ENCODE peak calls at places on chromosome 20, in five cellular contexts. One of them, this sample, is unnamed.

GRCh38 chr20:31594558-31595379 is 10.3 kb upstream of the ID1 start:
- DNase-seq in memory B cell: no peak
- DNase-seq in NCI-H748 treated with DMSO at 0.1 percent for 48 hours: peak
- DNase-seq in CD8-positive, alpha-beta T cell: no peak
- DNase-seq in stimulated activated CD4-positive, alpha-beta T cell treated with anti-CD3 and anti-CD28 coated beads, TNF-alpha, amount 100 ng/mL, for 48 hours: no peak
- DNase-seq in this sample: no peak

GRCh38 chr20:1369970-1370369 is 22.9 kb downstream of the FKBP1A start:
- DNase-seq in memory B cell: no peak
- DNase-seq in stimulated activated CD4-positive, alpha-beta T cell treated with anti-CD3 and anti-CD28 coated beads, TNF-alpha, amount 100 ng/mL, for 48 hours: no peak
- DNase-seq in NCI-H748 treated with DMSO at 0.1 percent for 48 hours: no peak
- DNase-seq in CD8-positive, alpha-beta T cell: no peak
- DNase-seq in this sample: no peak

GRCh38 chr20:63752411-63753101 is 13.0 kb downstream of the SLC2A4RG start:
- DNase-seq in NCI-H748 treated with DMSO at 0.1 percent for 48 hours: no peak
- DNase-seq in stimulated activated CD4-positive, alpha-beta T cell treated with anti-CD3 and anti-CD28 coated beads, TNF-alpha, amount 100 ng/mL, for 48 hours: no peak
- DNase-seq in memory B cell: no peak
- DNase-seq in CD8-positive, alpha-beta T cell: no peak
- DNase-seq in this sample: no peak

GRCh38 chr20:39395478-39396291 is 433.5 kb downstream of the DHX35 start:
- DNase-seq in CD8-positive, alpha-beta T cell: no peak
- DNase-seq in stimulated activated CD4-positive, alpha-beta T cell treated with anti-CD3 and anti-CD28 coated beads, TNF-alpha, amount 100 ng/mL, for 48 hours: no peak
- DNase-seq in NCI-H748 treated with DMSO at 0.1 percent for 48 hours: no peak
- DNase-seq in memory B cell: no peak
- DNase-seq in this sample: no peak

GRCh38 chr20:53083411-53083810 is 111.3 kb downstream of the TSHZ2 start:
- DNase-seq in stimulated activated CD4-positive, alpha-beta T cell treated with anti-CD3 and anti-CD28 coated beads, TNF-alpha, amount 100 ng/mL, for 48 hours: no peak
- DNase-seq in memory B cell: no peak
- DNase-seq in CD8-positive, alpha-beta T cell: no peak
- DNase-seq in NCI-H748 treated with DMSO at 0.1 percent for 48 hours: no peak
- DNase-seq in this sample: no peak

GRCh38 chr20:848218-848617 is 14.7 kb downstream of the FAM110A start:
- DNase-seq in memory B cell: no peak
- DNase-seq in stimulated activated CD4-positive, alpha-beta T cell treated with anti-CD3 and anti-CD28 coated beads, TNF-alpha, amount 100 ng/mL, for 48 hours: no peak
- DNase-seq in CD8-positive, alpha-beta T cell: no peak
- DNase-seq in NCI-H748 treated with DMSO at 0.1 percent for 48 hours: no peak
- DNase-seq in this sample: no peak

GRCh38 chr20:53608456-53609413 is 15.1 kb upstream of the ZNF217 start:
- DNase-seq in NCI-H748 treated with DMSO at 0.1 percent for 48 hours: no peak
- DNase-seq in stimulated activated CD4-positive, alpha-beta T cell treated with anti-CD3 and anti-CD28 coated beads, TNF-alpha, amount 100 ng/mL, for 48 hours: no peak
- DNase-seq in CD8-positive, alpha-beta T cell: peak
- DNase-seq in memory B cell: no peak
- DNase-seq in this sample: peak

GRCh38 chr20:54295686-54296085 is 87.8 kb downstream of the PFDN4 start:
- DNase-seq in NCI-H748 treated with DMSO at 0.1 percent for 48 hours: no peak
- DNase-seq in memory B cell: no peak
- DNase-seq in stimulated activated CD4-positive, alpha-beta T cell treated with anti-CD3 and anti-CD28 coated beads, TNF-alpha, amount 100 ng/mL, for 48 hours: no peak
- DNase-seq in CD8-positive, alpha-beta T cell: no peak
- DNase-seq in this sample: no peak

GRCh38 chr20:15214051-15214450 is 876.6 kb upstream of the FLRT3 start:
- DNase-seq in NCI-H748 treated with DMSO at 0.1 percent for 48 hours: no peak
- DNase-seq in stimulated activated CD4-positive, alpha-beta T cell treated with anti-CD3 and anti-CD28 coated beads, TNF-alpha, amount 100 ng/mL, for 48 hours: no peak
- DNase-seq in memory B cell: no peak
- DNase-seq in CD8-positive, alpha-beta T cell: no peak
- DNase-seq in this sample: no peak

GRCh38 chr20:14219801-14220461 is 117.5 kb downstream of the FLRT3 start:
- DNase-seq in memory B cell: no peak
- DNase-seq in NCI-H748 treated with DMSO at 0.1 percent for 48 hours: peak
- DNase-seq in stimulated activated CD4-positive, alpha-beta T cell treated with anti-CD3 and anti-CD28 coated beads, TNF-alpha, amount 100 ng/mL, for 48 hours: no peak
- DNase-seq in CD8-positive, alpha-beta T cell: no peak
- DNase-seq in this sample: no peak

GRCh38 chr20:25277941-25278521 is 30.1 kb downstream of the PYGB start:
- DNase-seq in stimulated activated CD4-positive, alpha-beta T cell treated with anti-CD3 and anti-CD28 coated beads, TNF-alpha, amount 100 ng/mL, for 48 hours: no peak
- DNase-seq in memory B cell: no peak
- DNase-seq in NCI-H748 treated with DMSO at 0.1 percent for 48 hours: no peak
- DNase-seq in CD8-positive, alpha-beta T cell: no peak
- DNase-seq in this sample: no peak

GRCh38 chr20:59770270-59770669 is 163.2 kb downstream of the SYCP2 start:
- DNase-seq in CD8-positive, alpha-beta T cell: no peak
- DNase-seq in NCI-H748 treated with DMSO at 0.1 percent for 48 hours: no peak
- DNase-seq in memory B cell: no peak
- DNase-seq in stimulated activated CD4-positive, alpha-beta T cell treated with anti-CD3 and anti-CD28 coated beads, TNF-alpha, amount 100 ng/mL, for 48 hours: no peak
- DNase-seq in this sample: no peak

This sample was measured in naive thymus-derived CD4-positive, alpha-beta T cell.